ENCODE peak calls at places on chromosomes 16 and 17, in five cellular contexts. One of them, this sample, is unnamed.

GRCh38 chr16:2598133-2598641 is 60.4 kb downstream of the PDPK1 start:
- DNase-seq in heart left ventricle: peak
- DNase-seq in transverse colon: no peak
- DNase-seq in adrenal gland: no peak
- DNase-seq in H1: no peak
- DNase-seq in this sample: no peak

GRCh38 chr17:2749784-2750181 is 331 bp upstream of the CCDC92B start:
- DNase-seq in transverse colon: peak
- DNase-seq in adrenal gland: peak
- DNase-seq in H1: peak
- DNase-seq in heart left ventricle: peak
- DNase-seq in this sample: peak

GRCh38 chr17:82021728-82022309 is 859 bp downstream of the CENPX start:
- DNase-seq in adrenal gland: no peak
- DNase-seq in H1: no peak
- DNase-seq in transverse colon: peak
- DNase-seq in heart left ventricle: no peak
- DNase-seq in this sample: no peak

GRCh38 chr17:68210570-68210969 is 37.3 kb upstream of the AMZ2 start:
- DNase-seq in heart left ventricle: no peak
- DNase-seq in adrenal gland: no peak
- DNase-seq in transverse colon: no peak
- DNase-seq in H1: no peak
- DNase-seq in this sample: peak

GRCh38 chr16:55214412-55214811 is 109.6 kb upstream of the IRX6 start:
- DNase-seq in transverse colon: no peak
- DNase-seq in H1: no peak
- DNase-seq in adrenal gland: no peak
- DNase-seq in heart left ventricle: no peak
- DNase-seq in this sample: no peak

GRCh38 chr16:23999663-24000062 is 163.9 kb downstream of the PRKCB start:
- DNase-seq in transverse colon: no peak
- DNase-seq in H1: no peak
- DNase-seq in heart left ventricle: no peak
- DNase-seq in adrenal gland: no peak
- DNase-seq in this sample: no peak

GRCh38 chr17:73397856-73398540 is 86.2 kb upstream of the CDC42EP4 start:
- DNase-seq in transverse colon: no peak
- DNase-seq in adrenal gland: no peak
- DNase-seq in heart left ventricle: no peak
- DNase-seq in H1: no peak
- DNase-seq in this sample: no peak

GRCh38 chr17:17523001-17523713 is 27.0 kb upstream of the RASD1 start:
- DNase-seq in heart left ventricle: no peak
- DNase-seq in transverse colon: no peak
- DNase-seq in H1: no peak
- DNase-seq in adrenal gland: no peak
- DNase-seq in this sample: no peak

GRCh38 chr16:65509172-65509571 is 387.3 kb upstream of the CDH11 start:
- DNase-seq in transverse colon: no peak
- DNase-seq in H1: no peak
- DNase-seq in heart left ventricle: no peak
- DNase-seq in adrenal gland: no peak
- DNase-seq in this sample: no peak

DNA sequence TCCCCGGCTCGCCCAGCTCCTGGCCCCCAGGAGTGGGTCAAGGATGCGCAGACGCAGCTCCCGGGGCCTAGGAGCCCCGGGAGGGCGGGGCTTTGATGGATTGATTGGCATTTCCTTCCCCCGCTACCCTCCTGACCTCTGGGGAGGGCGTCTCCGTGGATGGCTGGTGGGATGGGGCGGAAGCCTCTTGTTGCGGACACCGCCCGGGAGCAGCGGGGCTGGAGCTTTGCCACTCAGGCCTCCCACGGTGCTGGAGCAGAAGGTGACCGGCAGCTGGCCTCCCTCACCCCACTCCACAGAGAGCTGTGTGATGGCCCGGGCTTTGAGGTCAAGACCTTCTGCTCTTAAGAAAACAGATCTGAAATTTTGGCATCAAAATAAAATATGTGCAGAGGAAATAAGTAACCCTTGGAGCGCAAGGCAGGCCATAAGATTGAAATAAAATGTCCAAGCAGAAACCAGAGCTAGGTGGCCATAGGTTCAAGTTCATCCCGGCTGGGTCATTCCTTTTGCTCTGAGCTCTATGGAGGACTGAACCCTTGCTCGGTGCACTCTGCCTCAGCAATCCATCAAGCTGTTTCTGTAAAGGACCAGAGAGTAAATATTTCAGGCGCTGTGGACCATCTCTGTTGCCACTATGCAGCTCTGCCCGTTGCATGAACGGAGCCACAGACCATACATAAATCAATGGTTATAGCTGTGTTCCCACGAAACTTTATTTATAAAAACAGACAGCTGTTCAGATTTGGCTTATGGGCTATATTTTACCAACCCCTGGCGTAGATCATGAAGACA is 262.4 kb downstream of the SOX9 start:
- DNase-seq in adrenal gland: no peak
- DNase-seq in H1: no peak
- DNase-seq in transverse colon: no peak
- DNase-seq in heart left ventricle: peak
- DNase-seq in this sample: no peak
- TF ChIP-seq POLR2A in adrenal gland: no peak
- TF ChIP-seq POLR2A in H1: no peak
- TF ChIP-seq POLR2A in transverse colon: no peak
- TF ChIP-seq POLR2A in heart left ventricle: no peak
- TF ChIP-seq POLR2A in this sample: no peak

DNA sequence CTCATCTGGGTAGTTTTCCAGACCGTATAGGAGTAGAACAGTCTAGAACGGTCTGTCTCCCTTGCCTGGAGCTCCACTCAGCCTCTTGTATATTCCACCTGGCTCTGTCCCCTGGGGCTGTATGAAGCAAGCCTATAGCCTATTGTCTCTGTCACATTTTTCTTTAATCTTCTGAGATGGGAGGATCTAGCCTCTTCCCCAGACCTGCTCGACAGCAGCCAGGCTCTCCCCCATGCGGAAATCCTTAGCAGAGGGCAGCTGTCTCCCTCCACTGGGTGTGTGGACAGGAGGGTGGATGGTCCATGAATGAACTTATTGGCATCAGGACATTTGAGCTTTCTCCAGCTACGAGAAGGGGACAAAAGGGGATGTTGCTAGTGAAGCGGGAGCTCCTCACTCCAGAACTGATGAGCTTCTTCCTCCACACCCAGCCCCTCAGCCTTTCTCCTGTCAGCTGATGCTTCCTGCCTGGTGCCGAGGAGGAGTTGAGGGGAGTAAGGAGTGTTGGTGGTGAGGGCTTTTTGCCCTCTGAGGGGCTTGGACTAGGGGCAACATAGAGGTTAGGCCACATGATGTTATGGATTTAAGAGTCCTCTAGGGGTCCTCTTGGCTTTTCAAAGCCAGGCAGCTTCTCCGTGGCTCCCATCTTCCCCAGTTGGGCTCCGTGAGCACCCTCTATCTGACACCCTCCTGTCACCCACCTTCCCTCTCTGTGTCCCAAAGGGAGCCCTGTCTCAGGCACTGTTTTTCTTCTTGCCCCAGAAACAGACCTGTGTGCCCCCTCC is 28.0 kb downstream of the ARHGAP23 start:
- DNase-seq in heart left ventricle: no peak
- DNase-seq in transverse colon: no peak
- DNase-seq in H1: no peak
- DNase-seq in adrenal gland: no peak
- DNase-seq in this sample: no peak
- TF ChIP-seq CTCF in heart left ventricle: no peak
- TF ChIP-seq CTCF in transverse colon: no peak
- TF ChIP-seq CTCF in H1: no peak
- TF ChIP-seq CTCF in adrenal gland: no peak
- TF ChIP-seq CTCF in this sample: no peak

DNA sequence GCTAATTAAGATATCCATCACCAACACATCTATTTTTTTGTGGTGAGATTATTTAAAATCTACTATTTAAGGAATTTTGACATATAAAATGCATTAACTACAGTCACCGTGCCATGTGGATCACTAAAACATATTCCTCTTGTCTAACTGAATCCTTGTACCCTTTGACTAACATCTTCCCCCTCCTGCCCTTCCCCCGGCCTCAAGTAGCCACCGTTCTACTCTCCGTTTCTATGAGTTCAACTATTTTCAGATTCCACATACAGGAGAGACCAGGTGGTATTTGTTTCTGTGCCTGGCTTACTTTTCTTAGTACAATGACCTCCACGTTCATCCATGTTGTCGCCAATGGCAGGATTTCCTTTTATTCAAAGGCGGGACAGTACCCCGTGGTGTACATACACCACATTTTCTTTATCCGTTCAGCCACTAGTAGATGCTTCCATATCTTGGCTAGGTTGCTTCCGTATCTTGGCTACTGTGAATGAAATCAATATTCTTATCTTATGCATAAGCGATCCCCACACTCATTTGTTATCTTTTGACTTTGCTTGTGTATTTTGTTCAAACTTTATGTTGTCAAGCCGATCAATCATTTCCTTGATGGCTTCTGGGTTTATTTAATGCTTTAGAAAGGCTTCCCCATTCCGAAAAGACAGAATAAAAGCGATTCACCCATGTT is 134.7 kb downstream of the KCNJ12 start:
- DNase-seq in adrenal gland: no peak
- DNase-seq in transverse colon: no peak
- DNase-seq in H1: no peak
- DNase-seq in heart left ventricle: no peak
- DNase-seq in this sample: peak
- H3K4me3 ChIP-seq in adrenal gland: peak
- H3K4me3 ChIP-seq in transverse colon: peak
- H3K4me3 ChIP-seq in H1: peak
- H3K4me3 ChIP-seq in heart left ventricle: peak
- H3K4me3 ChIP-seq in this sample: peak

DNA sequence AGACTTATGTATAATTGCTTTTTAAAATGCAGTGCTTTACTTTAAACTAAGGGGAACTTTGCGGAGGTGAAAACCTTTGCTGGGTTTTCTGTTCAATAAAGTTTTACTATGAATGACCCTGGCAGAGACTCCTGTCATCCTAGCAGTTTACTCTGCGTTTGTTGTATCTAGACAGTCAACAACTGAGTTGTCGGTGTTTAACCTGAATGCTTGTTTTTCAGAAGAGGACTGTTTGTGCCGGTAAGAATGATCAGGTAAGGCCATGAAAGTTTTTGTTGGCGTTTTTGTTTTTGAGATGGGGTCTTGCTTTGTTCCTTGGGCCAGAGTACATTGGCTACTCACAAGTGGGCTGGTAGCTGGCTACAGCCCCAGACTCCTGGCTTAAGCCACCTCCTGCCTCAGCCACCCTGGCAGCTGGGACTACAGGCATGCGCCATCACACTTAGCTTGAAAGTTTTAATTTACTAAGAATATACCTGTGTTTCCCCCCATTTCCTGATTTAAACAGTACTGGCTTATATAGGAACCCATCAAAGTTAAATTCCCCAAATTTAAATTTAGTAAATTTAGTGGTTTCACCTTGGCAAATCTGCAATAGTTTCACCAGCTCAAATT is 11.9 kb downstream of the HERPUD1 start:
- DNase-seq in heart left ventricle: no peak
- DNase-seq in transverse colon: no peak
- DNase-seq in adrenal gland: no peak
- DNase-seq in H1: no peak
- DNase-seq in this sample: no peak
- TF ChIP-seq POLR2A in heart left ventricle: no peak
- TF ChIP-seq POLR2A in transverse colon: no peak
- TF ChIP-seq POLR2A in adrenal gland: no peak
- TF ChIP-seq POLR2A in H1: no peak
- TF ChIP-seq POLR2A in this sample: no peak

DNA sequence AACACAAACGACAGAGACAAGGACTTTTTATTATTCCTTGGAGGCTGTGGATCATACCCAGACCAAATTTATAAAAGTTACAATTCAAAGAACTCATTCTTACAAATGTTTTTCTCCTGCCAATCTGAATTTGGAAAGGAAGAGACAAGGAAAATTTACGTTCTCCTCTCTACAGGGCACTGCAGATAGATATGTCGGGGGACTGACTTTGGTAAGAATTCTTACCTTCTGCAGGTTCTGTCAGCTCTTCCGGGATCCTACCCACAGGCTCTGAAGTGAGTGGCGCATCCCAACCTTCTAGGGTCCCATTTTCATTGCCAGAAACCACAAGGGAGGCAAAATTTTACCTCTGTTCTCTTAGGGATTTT is 2.2 kb upstream of the SLFN12L start:
- DNase-seq in H1: no peak
- DNase-seq in transverse colon: no peak
- DNase-seq in adrenal gland: no peak
- DNase-seq in heart left ventricle: no peak
- DNase-seq in this sample: no peak
- TF ChIP-seq CTCF in H1: no peak
- TF ChIP-seq CTCF in transverse colon: no peak
- TF ChIP-seq CTCF in adrenal gland: no peak
- TF ChIP-seq CTCF in heart left ventricle: no peak
- TF ChIP-seq CTCF in this sample: no peak

DNA sequence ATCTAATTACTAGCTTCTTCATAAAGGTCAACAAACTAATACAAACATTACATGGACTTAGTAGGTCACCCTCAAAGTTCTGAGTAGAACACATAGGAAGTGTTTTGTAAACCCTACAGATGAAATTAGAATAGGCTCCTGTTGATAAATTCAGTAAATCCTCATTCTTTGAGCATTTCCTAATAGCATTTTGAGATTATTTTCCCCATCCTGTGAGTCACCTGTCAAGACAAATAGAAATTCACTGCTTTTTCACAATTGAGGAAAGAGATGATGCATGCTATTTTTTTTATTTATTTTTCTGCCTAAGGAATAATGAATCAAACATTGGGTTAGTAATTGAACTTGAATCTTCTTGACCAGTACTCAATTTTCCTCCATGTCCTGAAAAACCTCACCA is 666.7 kb upstream of the GOT2 start:
- DNase-seq in H1: no peak
- DNase-seq in adrenal gland: no peak
- DNase-seq in transverse colon: no peak
- DNase-seq in heart left ventricle: no peak
- DNase-seq in this sample: no peak
- H3K4me3 ChIP-seq in H1: no peak
- H3K4me3 ChIP-seq in adrenal gland: no peak
- H3K4me3 ChIP-seq in transverse colon: no peak
- H3K4me3 ChIP-seq in heart left ventricle: no peak
- H3K4me3 ChIP-seq in this sample: no peak